ENCODE peak calls at places on chromosomes 1 and 21, in four cellular contexts. Y, B, A and O are unnamed samples.

GRCh38 chr1:17260264-17260663 is 11.4 kb downstream of the PADI3 start:
- DNase-seq in A (no peak), Y (no peak), B (no peak), O (no peak)

GRCh38 chr1:64839732-64840405 is 95.0 kb downstream of the RAVER2 start:
- DNase-seq in Y (no peak), A (no peak), B (no peak), O (no peak)

GRCh38 chr1:29688477-29689365 is 452.4 kb downstream of the PTPRU start:
- DNase-seq in B (peak; percentile 51), A (no peak), Y (no peak), O (no peak)

GRCh38 chr1:27332536-27333281 is 9.1 kb upstream of the SYTL1 start:
- DNase-seq in B (peak; percentile 76), Y (peak; percentile 87), A (no peak), O (peak; percentile 86)

GRCh38 chr1:30382496-30382895 is 340.9 kb downstream of the MATN1 start:
- DNase-seq in Y (no peak), B (no peak), A (no peak), O (no peak)

GRCh38 chr1:9231648-9232332 is 2.8 kb upstream of the H6PD start:
- DNase-seq in A (no peak), B (no peak), Y (no peak), O (no peak)

GRCh38 chr1:200153277-200154055 is 126.0 kb downstream of the NR5A2 start:
- DNase-seq in A (peak; percentile 79), B (no peak), Y (no peak), O (no peak)

GRCh38 chr1:35539073-35539823 is 18.0 kb downstream of the KIAA0319L start:
- DNase-seq in B (no peak), Y (no peak), A (peak; percentile 75), O (no peak)

GRCh38 chr1:108829498-108829916 is 27.4 kb downstream of the AKNAD1 start:
- DNase-seq in Y (no peak), B (no peak), A (no peak), O (no peak)

GRCh38 chr1:7333576-7333975 is 437.5 kb upstream of the VAMP3 start:
- DNase-seq in Y (no peak), A (no peak), B (no peak), O (no peak)

DNA sequence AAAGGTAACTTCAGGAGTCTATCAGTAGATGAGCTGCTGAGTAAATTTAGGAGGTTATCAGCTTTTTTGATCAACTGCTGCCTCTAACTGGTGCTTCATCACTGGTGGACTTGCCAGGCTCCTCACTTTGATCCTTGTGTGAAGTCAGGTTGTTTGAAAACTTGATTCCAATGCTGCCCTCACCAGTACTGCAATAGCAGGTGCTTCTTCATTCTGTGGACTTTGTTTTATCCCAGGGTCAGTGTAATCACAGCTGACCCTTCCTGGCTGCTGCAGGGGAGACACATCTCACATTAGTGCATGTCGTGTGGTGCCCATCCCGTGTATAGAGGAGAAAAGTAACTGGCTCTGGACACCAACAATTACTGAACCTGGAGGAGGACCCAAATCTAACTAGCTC is 20.0 kb upstream of the KIAA1614 start:
- DNase-seq in B (no peak), Y (no peak), A (no peak), O (no peak)
- TF ChIP-seq NRF1 in B (no peak), Y (no peak), A (no peak), O (no peak)

GRCh38 chr21:20946701-20947100 is 51.5 kb upstream of the NCAM2 start:
- DNase-seq in B (no peak), Y (no peak), A (no peak), O (no peak)
- TF ChIP-seq TAF1 in B (no peak), Y (no peak), A (no peak), O (no peak)

GRCh38 chr21:29436650-29437049 is 137.9 kb downstream of the BACH1 start:
- DNase-seq in A (no peak), B (no peak), Y (no peak), O (no peak)

GRCh38 chr21:29433366-29434059 is 134.8 kb downstream of the BACH1 start:
- DNase-seq in A (no peak), Y (no peak), B (peak; percentile 14), O (no peak)

GRCh38 chr21:29431680-29432079 is 133.0 kb downstream of the BACH1 start:
- DNase-seq in Y (no peak), A (no peak), B (no peak), O (no peak)

GRCh38 chr21:29436143-29436542 is 137.4 kb downstream of the BACH1 start:
- DNase-seq in Y (no peak), A (no peak), B (no peak), O (no peak)

DNA sequence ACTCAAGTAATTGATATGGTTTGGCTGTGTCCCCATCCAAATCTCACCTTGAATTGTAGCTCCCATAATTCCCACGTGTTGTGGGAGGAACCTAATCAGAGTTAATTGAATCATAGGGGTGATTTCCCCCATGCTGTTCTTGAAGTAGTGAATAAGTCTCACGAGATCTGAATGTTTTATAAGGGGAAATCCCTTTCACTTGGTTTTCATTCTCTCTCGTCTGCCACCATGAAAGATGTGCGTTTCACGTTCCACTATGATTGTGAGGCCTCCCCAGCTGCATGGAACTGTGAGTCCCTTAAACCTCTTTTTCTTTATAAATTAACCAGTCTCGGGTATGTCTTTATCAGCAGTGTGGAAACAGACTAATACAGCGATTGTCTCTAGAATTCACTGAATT is 135.4 kb downstream of the BACH1 start:
- DNase-seq in A (peak; percentile 1), B (no peak), Y (no peak), O (no peak)
- TF ChIP-seq NRF1 in A (no peak), B (no peak), Y (no peak), O (no peak)

DNA sequence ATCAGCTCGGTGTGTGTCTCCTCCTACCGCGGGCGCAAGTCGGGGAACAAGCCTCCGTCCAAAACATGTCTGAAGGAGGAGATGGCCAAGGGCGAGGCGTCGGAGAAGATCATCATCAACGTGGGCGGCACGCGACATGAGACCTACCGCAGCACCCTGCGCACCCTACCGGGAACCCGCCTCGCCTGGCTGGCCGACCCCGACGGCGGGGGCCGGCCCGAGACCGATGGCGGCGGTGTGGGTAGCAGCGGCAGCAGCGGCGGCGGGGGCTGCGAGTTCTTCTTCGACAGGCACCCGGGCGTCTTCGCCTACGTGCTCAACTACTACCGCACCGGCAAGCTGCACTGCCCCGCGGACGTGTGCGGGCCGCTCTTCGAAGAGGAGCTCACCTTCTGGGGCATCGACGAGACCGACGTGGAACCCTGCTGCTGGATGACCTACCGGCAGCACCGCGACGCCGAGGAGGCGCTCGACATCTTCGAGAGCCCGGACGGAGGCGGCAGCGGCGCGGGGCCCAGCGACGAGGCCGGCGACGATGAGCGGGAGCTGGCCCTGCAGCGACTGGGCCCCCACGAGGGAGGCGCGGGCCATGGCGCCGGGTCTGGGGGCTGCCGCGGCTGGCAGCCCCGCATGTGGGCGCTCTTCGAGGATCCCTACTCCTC is 1.5 kb downstream of the KCNC4 start:
- DNase-seq in A (no peak), B (no peak), Y (no peak), O (peak; percentile 58)
- TF ChIP-seq TAF1 in A (no peak), B (no peak), Y (no peak), O (no peak)

DNA sequence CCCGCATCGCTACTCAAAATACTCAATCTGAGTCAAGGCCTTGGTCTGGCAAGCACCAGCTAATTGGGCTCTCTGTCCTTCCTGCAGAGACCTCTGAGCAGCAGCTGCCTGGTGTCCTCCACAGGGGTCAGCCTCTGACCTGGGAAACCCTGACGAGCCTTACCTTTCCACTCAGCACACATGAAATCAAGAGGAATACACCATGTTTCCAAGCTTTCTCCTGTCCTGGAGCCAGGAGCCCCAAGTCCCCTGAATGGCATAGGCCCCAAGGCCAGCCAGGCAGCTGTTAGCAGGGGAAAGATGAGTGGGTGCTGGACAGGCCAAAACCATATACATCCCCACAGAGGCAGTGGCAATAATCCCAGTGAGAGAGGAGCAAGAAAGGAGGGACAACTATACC is 27.2 kb upstream of the TSPEAR start:
- DNase-seq in A (no peak), B (no peak), Y (no peak), O (peak; percentile 22)
- TF ChIP-seq NRF1 in A (no peak), B (no peak), Y (no peak), O (no peak)